ENCODE peak calls at places on chromosomes 12 and 14, in nine cellular contexts. Q is stimulated activated CD4-positive, alpha-beta T cell treated with anti-CD3 and anti-CD28 coated beads, Interleukin-4, amount 100 ng/mL, for 4 hours; B is non-pigmented ciliary epithelial cell; I is stimulated activated CD8-positive, alpha-beta memory T cell treated with anti-CD3 and anti-CD28 coated beads, Interleukin-2, amount 100 ng/mL, for 1 hour; E is IMR-90; J is nucleus accumbens; A is HuH-7; O is posterior vena cava; U is caudate nucleus. V is an unnamed sample.

GRCh38 chr12:103851127-103851526 is 10.1 kb upstream of the NT5DC3 start:
- DNase-seq in A (no peak), E (peak; percentile 49), I (no peak), J (no peak), B (no peak), O (no peak), Q (no peak), U (no peak), V (no peak)

GRCh38 chr12:56836317-56836716 is 73.2 kb downstream of the HSD17B6 start:
- DNase-seq in B (no peak), E (no peak), Q (no peak), A (no peak), O (no peak), J (no peak), I (no peak), U (no peak), V (no peak)

GRCh38 chr12:126483145-126484068 is 1418.2 kb downstream of the AACS start:
- DNase-seq in I (no peak), U (peak; percentile 27), O (no peak), E (no peak), J (no peak), Q (no peak), A (no peak), B (peak; percentile 55), V (no peak)

GRCh38 chr12:71780207-71780822 is 25.7 kb downstream of the RAB21 start:
- DNase-seq in U (peak; percentile 11), Q (peak; percentile 8), O (no peak), A (no peak), B (no peak), J (peak; percentile 0), I (no peak), E (peak; percentile 50), V (peak; percentile 28)

GRCh38 chr12:122206111-122206881 is 2.8 kb downstream of the B3GNT4 start:
- DNase-seq in Q (no peak), E (no peak), I (no peak), J (no peak), U (no peak), B (no peak), O (peak; percentile 46), A (no peak), V (no peak)

GRCh38 chr12:64256166-64256800 is 34.2 kb upstream of the KICS2 start:
- DNase-seq in I (no peak), E (peak; percentile 67), B (peak; percentile 26), A (no peak), J (no peak), O (no peak), Q (no peak), U (no peak), V (no peak)

GRCh38 chr12:131273291-131273845 is 319.7 kb downstream of the ADGRD1 start:
- DNase-seq in I (no peak), U (no peak), J (no peak), B (no peak), A (no peak), Q (no peak), E (no peak), O (peak; percentile 65), V (no peak)

GRCh38 chr12:3329361-3329760 is 161.6 kb upstream of the PRMT8 start:
- DNase-seq in J (no peak), I (no peak), A (no peak), E (no peak), B (no peak), Q (no peak), U (no peak), O (no peak), V (no peak)

GRCh38 chr14:64899958-64900357 is 14.3 kb upstream of the CHURC1 start:
- DNase-seq in O (no peak), I (no peak), B (no peak), U (no peak), A (no peak), E (peak; percentile 22), J (no peak), Q (no peak), V (no peak)

GRCh38 chr14:104865069-104865630 is at the start of gene CEP170B:
- DNase-seq in O (no peak), J (no peak), B (no peak), E (peak; percentile 21), U (no peak), A (peak; percentile 71), Q (peak; percentile 54), I (no peak), V (peak; percentile 31)

GRCh38 chr14:104723651-104724406 is at the start of gene ADSS1:
- DNase-seq in A (peak; percentile 88), U (peak; percentile 20), J (no peak), I (peak; percentile 32), Q (peak; percentile 59), O (peak; percentile 92), B (no peak), E (no peak), V (peak; percentile 26)

GRCh38 chr14:51942971-51943370 is 46.4 kb upstream of the RTRAF start:
- DNase-seq in U (no peak), E (no peak), Q (no peak), O (no peak), I (no peak), J (no peak), B (no peak), A (no peak), V (no peak)

GRCh38 chr12:71439613-71440392 is at the start of gene LGR5:
- DNase-seq in B (no peak), U (peak; percentile 61), Q (no peak), J (peak; percentile 78), E (peak; percentile 7), O (peak; percentile 81), A (peak; percentile 76), I (no peak), V (no peak)

GRCh38 chr14:80977103-80977728 is 21.8 kb downstream of the TSHR start:
- DNase-seq in E (no peak), J (no peak), B (no peak), I (no peak), U (no peak), Q (no peak), O (no peak), A (peak; percentile 8), V (no peak)

GRCh38 chr12:127106723-127107122 is 1160.2 kb upstream of the TMEM132C start:
- DNase-seq in B (no peak), A (no peak), O (no peak), J (no peak), E (no peak), Q (no peak), U (no peak), I (no peak), V (no peak)

GRCh38 chr14:81511110-81511900 is 22.3 kb downstream of the SEL1L start:
- DNase-seq in Q (no peak), I (no peak), O (no peak), J (no peak), E (no peak), B (no peak), U (no peak), A (no peak), V (no peak)

GRCh38 chr12:112584266-112584722 is 165.5 kb downstream of the PTPN11 start:
- DNase-seq in E (no peak), O (no peak), Q (no peak), B (no peak), J (no peak), A (peak; percentile 66), U (no peak), I (no peak), V (no peak)

GRCh38 chr14:64723691-64724577 is 19.7 kb downstream of the PLEKHG3 start:
- DNase-seq in Q (no peak), E (no peak), J (peak; percentile 19), B (no peak), I (no peak), U (no peak), O (peak; percentile 42), A (no peak), V (no peak)

GRCh38 chr12:23950775-23951391 is 1.4 kb upstream of the SOX5 start:
- DNase-seq in U (no peak), O (no peak), J (no peak), I (no peak), B (no peak), A (no peak), Q (no peak), E (peak; percentile 17), V (no peak)

GRCh38 chr12:16359512-16360491 is 12.4 kb downstream of the MGST1 start:
- DNase-seq in B (no peak), E (peak; percentile 47), O (peak; percentile 86), I (no peak), A (no peak), U (no peak), Q (no peak), J (no peak), V (no peak)

GRCh38 chr14:33661071-33661470 is 289.8 kb downstream of the EGLN3 start:
- DNase-seq in J (no peak), A (no peak), O (no peak), E (no peak), U (no peak), Q (no peak), B (no peak), I (no peak), V (no peak)

GRCh38 chr12:95733156-95733825 is 57.3 kb downstream of the NTN4 start:
- DNase-seq in B (no peak), J (no peak), O (no peak), U (no peak), I (no peak), E (peak; percentile 95), A (no peak), Q (no peak), V (no peak)

GRCh38 chr12:69388371-69388770 is 28.8 kb downstream of the YEATS4 start:
- DNase-seq in U (no peak), I (no peak), J (no peak), A (no peak), E (peak; percentile 81), O (no peak), B (no peak), Q (no peak), V (no peak)

GRCh38 chr14:85533821-85534271 is 3.9 kb downstream of the FLRT2 start:
- DNase-seq in U (peak; percentile 36), B (no peak), O (no peak), J (no peak), E (peak; percentile 15), Q (no peak), I (no peak), A (peak; percentile 29), V (no peak)

GRCh38 chr12:6828671-6829531 is 694 bp downstream of the P3H3 start:
- DNase-seq in Q (peak; percentile 48), B (no peak), O (no peak), E (peak; percentile 50), J (no peak), A (peak; percentile 58), U (peak; percentile 61), I (no peak), V (no peak)

GRCh38 chr12:30753233-30753632 is 1.5 kb downstream of the CAPRIN2 start:
- DNase-seq in O (no peak), Q (no peak), E (peak; percentile 39), A (peak; percentile 55), B (no peak), J (no peak), U (no peak), I (no peak), V (no peak)

GRCh38 chr12:1811281-1811947 is 9.0 kb upstream of the LRTM2 start:
- DNase-seq in B (no peak), J (no peak), Q (peak; percentile 45), A (no peak), O (no peak), U (no peak), E (peak; percentile 52), I (no peak), V (peak; percentile 60)

GRCh38 chr12:16076553-16076952 is 165.4 kb downstream of the DERA start:
- DNase-seq in U (no peak), B (no peak), O (no peak), A (peak; percentile 47), E (peak; percentile 2), Q (no peak), J (no peak), I (no peak), V (no peak)

GRCh38 chr14:74860899-74861733 is 14.8 kb downstream of the PROX2 start:
- DNase-seq in O (peak; percentile 97), A (peak; percentile 72), I (peak; percentile 86), Q (peak; percentile 94), E (peak; percentile 80), J (peak; percentile 43), B (no peak), U (peak; percentile 84), V (peak; percentile 96)

GRCh38 chr12:68403296-68403695 is 71.1 kb upstream of the MDM1 start:
- DNase-seq in U (no peak), A (no peak), B (no peak), Q (no peak), I (no peak), J (no peak), E (no peak), O (no peak), V (no peak)

GRCh38 chr12:107131832-107132616 is 38.7 kb upstream of the CRY1 start:
- DNase-seq in I (no peak), Q (no peak), A (peak; percentile 54), O (no peak), B (no peak), J (no peak), E (peak; percentile 68), U (peak; percentile 26), V (no peak)